ENCODE peak calls at places on chromosomes 12 and 14, in four cellular contexts. Q, B, Y and V are unnamed samples.

GRCh38 chr14:21066882-21067502 is 3.1 kb upstream of the ARHGEF40 start:
- DNase-seq in Y (no peak), B (no peak), Q (peak), V (peak)

GRCh38 chr12:67415473-67415872 is 146.3 kb downstream of the CAND1 start:
- DNase-seq in Y (no peak), B (no peak), Q (peak), V (peak)

GRCh38 chr14:33968722-33969121 is 17.8 kb upstream of the EGLN3 start:
- DNase-seq in Y (no peak), B (no peak), Q (no peak), V (no peak)

GRCh38 chr12:109291531-109292341 is 17.3 kb downstream of the FOXN4 start:
- DNase-seq in Q (peak), B (peak), Y (no peak), V (no peak)

GRCh38 chr12:59005195-59005961 is 85.1 kb upstream of the LRIG3 start:
- DNase-seq in B (no peak), Y (no peak), Q (peak), V (no peak)

GRCh38 chr14:93329965-93330608 is 2.7 kb downstream of the BTBD7 start:
- DNase-seq in Y (no peak), B (no peak), Q (no peak), V (no peak)

GRCh38 chr12:88854260-88854659 is 274.0 kb upstream of the KITLG start:
- DNase-seq in B (no peak), Q (peak), Y (no peak), V (no peak)

GRCh38 chr12:64674367-64674922 is 64.2 kb downstream of the RASSF3 start:
- DNase-seq in Y (no peak), B (no peak), Q (no peak), V (no peak)

GRCh38 chr14:68977741-68978549 is 1.2 kb downstream of the ACTN1 start:
- DNase-seq in Y (no peak), Q (peak), B (peak), V (no peak)

GRCh38 chr14:28494196-28494595 is 272.4 kb upstream of the FOXG1 start:
- DNase-seq in B (no peak), Y (no peak), Q (no peak), V (no peak)

GRCh38 chr12:3725267-3726115 is 27.4 kb downstream of the CRACR2A start:
- DNase-seq in B (no peak), Y (no peak), Q (peak), V (no peak)

GRCh38 chr12:62959745-62960144 is 24.8 kb upstream of the PPM1H start:
- DNase-seq in Y (no peak), B (no peak), Q (no peak), V (no peak)

GRCh38 chr14:52258783-52259182 is 8.7 kb upstream of the PTGDR start:
- DNase-seq in Q (no peak), B (no peak), Y (no peak), V (no peak)

GRCh38 chr12:5388581-5389535 is 43.0 kb upstream of the NTF3 start:
- DNase-seq in B (no peak), Y (no peak), Q (peak), V (no peak)

GRCh38 chr12:95547522-95548055 is 3.7 kb downstream of the USP44 start:
- DNase-seq in Q (peak), Y (no peak), B (peak), V (no peak)

GRCh38 chr12:60494249-60494648 is 898.4 kb downstream of the SLC16A7 start:
- DNase-seq in Y (peak), Q (peak), B (no peak), V (peak)

GRCh38 chr12:57008113-57008687 is 1.9 kb upstream of the ZBTB39 start:
- DNase-seq in Y (peak), Q (peak), B (peak), V (peak)

GRCh38 chr12:108696111-108696995 is 35.0 kb downstream of the CORO1C start:
- DNase-seq in Q (peak), B (no peak), Y (no peak), V (no peak)

GRCh38 chr14:58708004-58708403 is 70.2 kb downstream of the DACT1 start:
- DNase-seq in Q (no peak), B (no peak), Y (no peak), V (no peak)

GRCh38 chr12:7994731-7995205 is 37.7 kb upstream of the FOXJ2 start:
- DNase-seq in Q (peak), Y (no peak), B (no peak), V (no peak)

GRCh38 chr14:77276295-77276935 is 5.4 kb upstream of the NGB start:
- DNase-seq in Y (no peak), B (no peak), Q (no peak), V (no peak)

GRCh38 chr12:68224613-68225285 is 861 bp downstream of the IL26 start:
- DNase-seq in B (no peak), Q (peak), Y (no peak), V (no peak)

GRCh38 chr12:27220057-27220987 is 23.8 kb upstream of the STK38L start:
- DNase-seq in B (no peak), Q (peak), Y (peak), V (no peak)

GRCh38 chr12:62345667-62346066 is 85.5 kb downstream of the USP15 start:
- DNase-seq in Q (no peak), Y (no peak), B (no peak), V (no peak)

GRCh38 chr12:42846782-42847181 is 257.2 kb upstream of the PRICKLE1 start:
- DNase-seq in B (no peak), Q (peak), Y (no peak), V (no peak)

GRCh38 chr12:108854453-108855283 is 2.7 kb downstream of the SSH1 start:
- DNase-seq in Y (no peak), B (no peak), Q (peak), V (no peak)

GRCh38 chr12:65695077-65695865 is 129.0 kb upstream of the HMGA2 start:
- DNase-seq in Y (no peak), Q (peak), B (no peak), V (no peak)

GRCh38 chr14:105026789-105027563 is 6.1 kb upstream of the CDCA4 start:
- DNase-seq in Q (peak), B (no peak), Y (no peak), V (peak)

DNA sequence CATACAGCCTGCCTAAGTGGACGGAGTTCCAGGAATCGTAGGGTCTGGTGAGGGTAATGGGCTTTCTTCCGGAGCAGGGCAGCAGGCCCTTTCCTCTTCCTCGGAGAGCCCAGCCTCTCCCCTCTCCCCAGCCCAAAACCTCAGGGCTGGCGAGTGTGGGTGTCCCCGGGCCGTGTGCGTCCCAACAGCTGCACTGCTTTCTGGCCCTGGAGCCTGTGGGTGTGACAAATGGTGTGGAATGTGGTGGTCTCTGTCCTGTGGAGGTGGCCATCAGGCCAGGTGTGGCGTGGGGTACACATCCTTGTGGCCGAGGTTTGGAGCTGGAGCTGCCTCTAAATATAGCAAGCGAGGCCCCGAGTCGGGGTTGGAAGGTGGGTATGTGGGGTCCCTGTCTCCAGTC is 8.5 kb downstream of the ORAI1 start:
- DNase-seq in B (no peak), Y (no peak), Q (no peak), V (no peak)
- H2AFZ ChIP-seq in B (no peak), Y (no peak), Q (no peak), V (no peak)

GRCh38 chr12:132143328-132144071 is 619 bp downstream of the DDX51 start:
- DNase-seq in B (no peak), Y (peak), Q (peak), V (peak)

GRCh38 chr12:132140918-132141841 is 2.9 kb downstream of the DDX51 start:
- DNase-seq in B (no peak), Q (no peak), Y (no peak), V (no peak)

GRCh38 chr12:132144115-132145071 is at the start of the genes DDX51 and NOC4L:
- DNase-seq in Y (peak), B (peak), Q (peak), V (peak)

GRCh38 chr12:132141976-132142678 is 2.0 kb downstream of the DDX51 start:
- DNase-seq in Q (no peak), Y (no peak), B (no peak), V (no peak)

DNA sequence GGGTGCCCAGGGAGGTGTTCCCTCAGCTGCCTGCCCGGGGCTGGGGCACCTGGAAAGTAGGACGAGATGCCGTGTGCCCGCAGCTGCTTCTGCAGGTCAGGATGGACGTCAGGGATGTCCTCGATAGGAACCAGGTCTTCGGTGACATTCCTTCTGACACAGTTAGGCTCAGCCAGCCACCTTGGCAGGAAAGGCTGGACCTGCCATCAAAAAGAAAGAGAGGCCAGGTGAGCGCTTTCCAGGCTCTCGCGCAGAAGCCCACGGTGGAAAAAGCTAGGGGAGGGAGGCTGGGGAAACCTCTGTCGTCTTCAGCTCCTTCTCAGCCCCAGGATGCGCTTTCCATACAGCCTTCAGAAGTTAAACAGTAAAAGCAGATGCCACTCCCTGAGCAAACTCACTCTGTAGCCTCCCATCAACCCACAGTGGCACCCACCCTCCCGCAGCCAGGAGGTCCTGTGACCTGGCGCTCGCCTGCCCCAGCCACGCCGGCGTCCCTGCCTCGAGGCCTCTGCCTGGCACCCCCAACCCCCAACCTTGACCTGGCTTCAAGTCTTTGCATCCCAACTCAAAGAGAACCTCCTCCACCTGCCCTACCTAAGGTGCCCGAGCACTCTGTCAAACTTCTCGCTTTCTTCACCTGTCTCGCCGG is 1.3 kb downstream of the DDX51 start:
- DNase-seq in Q (no peak), Y (no peak), B (no peak), V (no peak)
- H3K9ac ChIP-seq in Q (peak), Y (peak), B (no peak), V (peak)

DNA sequence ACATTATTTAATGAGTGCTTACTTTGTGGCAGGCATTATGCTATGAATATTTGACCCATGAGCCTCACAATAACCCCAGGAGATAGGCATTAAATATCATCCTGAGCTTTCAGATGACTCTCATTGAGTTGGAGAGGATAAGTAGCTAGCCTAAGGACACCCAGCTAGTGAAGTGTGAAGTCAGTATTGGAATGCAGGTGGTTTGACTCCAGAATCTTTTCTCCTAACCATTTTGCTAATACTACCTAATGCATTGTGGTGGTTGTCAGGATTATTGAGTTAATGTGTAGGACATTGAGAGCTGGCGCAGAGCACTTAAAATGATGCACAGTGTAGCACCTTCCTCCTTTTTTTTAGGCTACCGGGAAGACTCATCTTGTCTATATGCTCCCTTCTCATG is 3.8 kb upstream of the CDKL1 start:
- DNase-seq in Y (no peak), B (no peak), Q (no peak), V (no peak)
- H2AFZ ChIP-seq in Y (no peak), B (no peak), Q (no peak), V (no peak)

DNA sequence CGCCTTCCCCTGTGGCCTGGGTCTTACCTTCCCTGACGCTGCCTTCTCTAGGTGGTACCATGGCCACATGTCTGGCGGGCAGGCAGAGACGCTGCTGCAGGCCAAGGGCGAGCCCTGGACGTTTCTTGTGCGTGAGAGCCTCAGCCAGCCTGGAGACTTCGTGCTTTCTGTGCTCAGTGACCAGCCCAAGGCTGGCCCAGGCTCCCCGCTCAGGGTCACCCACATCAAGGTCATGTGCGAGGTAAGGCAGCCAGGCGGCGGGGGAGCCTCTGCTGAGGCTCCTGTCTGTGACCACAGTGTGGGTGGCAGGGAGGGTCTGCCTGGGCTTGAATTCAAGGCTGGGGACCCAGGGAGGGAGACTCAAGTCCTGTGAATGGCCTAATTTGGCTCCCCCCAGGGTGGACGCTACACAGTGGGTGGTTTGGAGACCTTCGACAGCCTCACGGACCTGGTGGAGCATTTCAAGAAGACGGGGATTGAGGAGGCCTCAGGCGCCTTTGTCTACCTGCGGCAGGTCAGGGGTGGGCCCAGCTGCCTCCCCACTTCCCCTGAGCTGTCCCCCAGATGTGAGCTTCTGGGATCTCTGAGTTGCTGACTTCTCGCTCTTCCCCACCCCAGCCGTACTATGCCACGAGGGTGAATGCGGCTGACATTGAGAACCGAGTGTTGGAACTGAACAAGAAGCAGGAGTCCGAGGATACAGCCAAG is 3.8 kb downstream of the PTPN6 start:
- DNase-seq in Y (no peak), B (no peak), Q (no peak), V (no peak)
- H3K9ac ChIP-seq in Y (no peak), B (no peak), Q (no peak), V (peak)

GRCh38 chr12:182381-182883 is 31.5 kb downstream of the SLC6A12 start:
- DNase-seq in Q (peak), B (no peak), Y (no peak), V (no peak)
- H2AFZ ChIP-seq in Q (no peak), B (no peak), Y (no peak), V (no peak)

GRCh38 chr12:29734748-29735147 is 49.0 kb downstream of the TMTC1 start:
- DNase-seq in Q (no peak), B (no peak), Y (no peak), V (no peak)
- H3K9ac ChIP-seq in Q (no peak), B (no peak), Y (no peak), V (no peak)

GRCh38 chr14:100407376-100408102 is 84.4 kb downstream of the SLC25A47 start:
- DNase-seq in B (no peak), Q (no peak), Y (no peak), V (no peak)
- H2AFZ ChIP-seq in B (no peak), Q (no peak), Y (no peak), V (no peak)

GRCh38 chr12:89948266-89949175 is 239.9 kb upstream of the ATP2B1 start:
- DNase-seq in B (no peak), Y (no peak), Q (no peak), V (no peak)

GRCh38 chr12:89950421-89950820 is 241.8 kb upstream of the ATP2B1 start:
- DNase-seq in Q (no peak), Y (no peak), B (no peak), V (no peak)

GRCh38 chr12:89947437-89948265 is 239.0 kb upstream of the ATP2B1 start:
- DNase-seq in B (no peak), Y (no peak), Q (peak), V (no peak)

GRCh38 chr12:89951050-89951693 is 242.5 kb upstream of the ATP2B1 start:
- DNase-seq in Q (peak), B (no peak), Y (no peak), V (no peak)

GRCh38 chr12:89949457-89950195 is 241.0 kb upstream of the ATP2B1 start:
- DNase-seq in B (no peak), Q (peak), Y (no peak), V (peak)
- H3K9ac ChIP-seq in B (no peak), Q (peak), Y (no peak), V (no peak)

DNA sequence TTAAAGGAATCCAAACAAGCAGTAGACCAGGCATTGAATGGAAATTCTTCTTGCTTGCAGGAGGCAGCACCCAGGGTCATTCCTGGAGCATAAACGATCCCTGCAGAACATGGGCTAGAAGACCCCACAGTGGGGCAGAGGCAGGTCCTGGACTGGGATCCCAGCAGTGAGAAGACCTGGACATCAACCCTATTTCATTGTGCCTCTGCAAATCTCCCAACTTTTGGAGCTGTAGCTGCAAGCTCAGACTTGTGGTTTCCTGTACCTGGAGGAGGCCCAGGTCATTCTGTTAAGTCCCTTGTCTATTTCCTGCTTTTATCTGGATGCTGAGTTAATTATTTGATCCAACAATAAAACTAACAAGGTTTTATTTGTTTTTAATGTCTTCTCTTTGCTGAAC is 61.7 kb downstream of the CALM1 start:
- DNase-seq in Q (no peak), B (no peak), Y (no peak), V (no peak)
- H2AFZ ChIP-seq in Q (no peak), B (no peak), Y (no peak), V (no peak)